ENCODE peak calls at places on chromosomes 16 and 17, in eight cellular contexts. Y, R, N, I, V, O, Z and S are unnamed samples.
A peak's percentile ranks its signal among the peaks of the same experiment; 100 is the strongest.

GRCh38 chr17:61444075-61444474 is 8.1 kb upstream of the TBX4 start:
- DNase-seq in Y (no peak), O (no peak), R (no peak), I (no peak), Z (no peak), N (no peak), V (no peak), S (no peak)

GRCh38 chr17:15263206-15263579 is 1.9 kb downstream of the PMP22 start:
- DNase-seq in R (peak; percentile 45), Y (peak; percentile 15), O (peak; percentile 88), Z (no peak), I (no peak), N (peak; percentile 90), V (peak; percentile 51), S (peak; percentile 92)

GRCh38 chr16:85136705-85137322 is 24.5 kb upstream of the CIBAR2 start:
- DNase-seq in R (peak; percentile 15), Z (no peak), V (no peak), O (peak; percentile 85), N (peak; percentile 61), Y (no peak), I (no peak), S (no peak)

GRCh38 chr17:45719335-45720071 is 64.6 kb upstream of the CRHR1 start:
- DNase-seq in I (peak; percentile 80), Z (no peak), Y (no peak), N (no peak), O (peak; percentile 81), V (peak; percentile 44), R (peak; percentile 82), S (no peak)

GRCh38 chr16:80974649-80975376 is 31.9 kb downstream of the CMC2 start:
- DNase-seq in Z (no peak), R (peak; percentile 26), I (no peak), O (peak; percentile 6), V (no peak), N (no peak), Y (no peak), S (no peak)

GRCh38 chr16:20326336-20326735 is 977 bp downstream of the GP2 start:
- DNase-seq in O (no peak), R (no peak), V (no peak), Y (no peak), I (no peak), N (no peak), Z (no peak), S (no peak)

GRCh38 chr17:37094391-37094790 is 145.6 kb downstream of the AATF start:
- DNase-seq in O (no peak), R (no peak), V (no peak), Y (no peak), I (no peak), Z (no peak), N (no peak), S (no peak)

GRCh38 chr17:47812146-47812920 is 9.3 kb downstream of the OSBPL7 start:
- DNase-seq in V (no peak), O (no peak), Y (no peak), N (no peak), Z (no peak), I (no peak), R (no peak), S (peak; percentile 50)

GRCh38 chr17:30323262-30323894 is 10.5 kb downstream of the TMIGD1 start:
- DNase-seq in I (no peak), N (no peak), Y (no peak), Z (peak; percentile 47), O (no peak), V (no peak), R (no peak), S (no peak)

GRCh38 chr16:86396918-86397317 is 113.4 kb upstream of the FOXF1 start:
- DNase-seq in Y (no peak), R (peak; percentile 43), V (peak; percentile 39), N (no peak), I (peak; percentile 58), Z (no peak), O (peak; percentile 92), S (no peak)

GRCh38 chr17:50687200-50688066 is 20.3 kb downstream of the ANKRD40 start:
- DNase-seq in N (no peak), V (no peak), I (no peak), Y (no peak), R (no peak), Z (no peak), O (peak; percentile 65), S (no peak)

GRCh38 chr17:42407289-42407836 is 15.7 kb downstream of the CAVIN1 start:
- DNase-seq in V (no peak), R (peak; percentile 49), Y (peak; percentile 37), N (peak; percentile 89), Z (peak; percentile 38), I (no peak), O (peak; percentile 60), S (peak; percentile 79)

GRCh38 chr16:54933281-54934150 is 2.9 kb downstream of the IRX5 start:
- DNase-seq in N (no peak), O (no peak), I (no peak), Y (no peak), Z (no peak), V (no peak), R (no peak), S (no peak)